ENCODE peak calls at places on chromosomes 16 and 17, in eight cellular contexts. L, W, Y, Z, O, N, B and V are unnamed samples.

GRCh38 chr17:46192484-46193245 is 564 bp downstream of the KANSL1 start:
- DNase-seq in Y (peak; percentile 81), O (peak; percentile 76), B (peak; percentile 85), N (peak; percentile 67), W (peak; percentile 72), L (peak; percentile 68), Z (no peak), V (no peak)

GRCh38 chr17:27543464-27543856 is 87.2 kb downstream of the KSR1 start:
- DNase-seq in Y (no peak), O (no peak), B (no peak), N (no peak), L (no peak), Z (no peak), W (no peak), V (no peak)

GRCh38 chr17:1241904-1242303 is 28.3 kb upstream of the BHLHA9 start:
- DNase-seq in N (peak; percentile 40), O (peak; percentile 51), B (no peak), L (peak; percentile 84), W (peak; percentile 69), Z (no peak), Y (no peak), V (no peak)

GRCh38 chr16:76235025-76235424 is 42.2 kb upstream of the CNTNAP4 start:
- DNase-seq in N (no peak), B (no peak), W (no peak), L (no peak), O (no peak), Y (no peak), Z (no peak), V (no peak)

GRCh38 chr16:342455-343213 is 9.9 kb downstream of the AXIN1 start:
- DNase-seq in O (no peak), B (no peak), Y (no peak), Z (no peak), N (no peak), L (no peak), W (no peak), V (no peak)

GRCh38 chr17:31202968-31203367 is 94.1 kb downstream of the OMG start:
- DNase-seq in B (no peak), Y (no peak), Z (no peak), L (peak; percentile 7), W (no peak), N (no peak), O (no peak), V (no peak)

GRCh38 chr17:39709998-39710964 is 10.4 kb downstream of the ERBB2 start:
- DNase-seq in N (no peak), Z (no peak), O (no peak), B (no peak), Y (no peak), L (no peak), W (no peak), V (no peak)

GRCh38 chr17:16374129-16374528 is 6.8 kb upstream of the UBB start:
- DNase-seq in O (no peak), W (no peak), L (peak; percentile 94), Y (no peak), N (peak; percentile 89), B (no peak), Z (no peak), V (peak; percentile 58)

GRCh38 chr17:57455063-57455914 is 199.0 kb downstream of the MSI2 start:
- DNase-seq in L (no peak), Z (no peak), O (no peak), B (no peak), N (no peak), Y (no peak), W (no peak), V (no peak)

GRCh38 chr16:852451-853185 is 52.1 kb upstream of the GNG13 start:
- DNase-seq in N (no peak), Y (no peak), W (no peak), L (no peak), Z (no peak), B (peak; percentile 80), O (no peak), V (no peak)

GRCh38 chr17:68576811-68577551 is 24.2 kb downstream of the FAM20A start:
- DNase-seq in B (no peak), Y (no peak), W (peak; percentile 49), Z (no peak), O (peak; percentile 39), L (peak; percentile 92), N (peak; percentile 76), V (no peak)

GRCh38 chr17:58337126-58337599 is 8.6 kb upstream of the TSPOAP1 start:
- DNase-seq in O (no peak), B (no peak), L (no peak), Y (peak; percentile 15), N (no peak), W (no peak), Z (no peak), V (no peak)

GRCh38 chr16:12646490-12647274 is 157.0 kb downstream of the CPPED1 start:
- DNase-seq in Z (no peak), Y (no peak), L (no peak), B (no peak), W (no peak), N (no peak), O (no peak), V (no peak)

GRCh38 chr16:50861451-50861850 is 119.6 kb downstream of the CYLD start:
- DNase-seq in Z (no peak), W (no peak), Y (no peak), O (no peak), L (no peak), B (no peak), N (no peak), V (no peak)

GRCh38 chr17:4545217-4545951 is 9.8 kb downstream of the MYBBP1A start:
- DNase-seq in B (no peak), O (peak; percentile 13), N (no peak), L (no peak), W (no peak), Y (no peak), Z (no peak), V (no peak)
- TF ChIP-seq CTCF in B (no peak), O (no peak), N (no peak), L (no peak), W (no peak), Y (no peak), Z (no peak), V (no peak)

GRCh38 chr17:2371183-2372130 is 29.4 kb downstream of the MNT start:
- DNase-seq in N (no peak), O (no peak), Y (no peak), L (no peak), Z (no peak), W (no peak), B (no peak), V (no peak)
- H3K4me3 ChIP-seq in N (no peak overlapping the region), O (no peak overlapping the region), Y (no peak overlapping the region), L (no peak overlapping the region), Z (no peak overlapping the region), W (no peak overlapping the region), B (no peak overlapping the region), V (no peak overlapping the region)

GRCh38 chr17:55053855-55054254 is 85.3 kb downstream of the STXBP4 start:
- DNase-seq in N (peak; percentile 33), W (no peak), Y (no peak), O (no peak), L (peak; percentile 22), B (no peak), Z (no peak), V (no peak)
- TF ChIP-seq CTCF in N (peak; percentile 49), W (peak; percentile 30), Y (peak; percentile 64), O (peak; percentile 32), L (peak; percentile 50), B (peak; percentile 33), Z (no peak), V (peak; percentile 48)

GRCh38 chr17:74925242-74925641 is 1.2 kb downstream of the OTOP2 start:
- DNase-seq in W (no peak), B (no peak), O (no peak), Z (no peak), N (no peak), Y (no peak), L (no peak), V (no peak)

GRCh38 chr17:74922694-74923537 is at the start of gene USH1G:
- DNase-seq in Y (no peak), N (no peak), B (no peak), W (no peak), L (no peak), O (peak; percentile 27), Z (no peak), V (no peak)

GRCh38 chr17:74924250-74924948 is at the start of gene OTOP2:
- DNase-seq in W (peak; percentile 43), Y (no peak), Z (no peak), O (no peak), B (no peak), L (no peak), N (no peak), V (no peak)

GRCh38 chr17:74922172-74922571 is 883 bp downstream of the USH1G start:
- DNase-seq in L (no peak), B (no peak), O (no peak), N (no peak), Y (no peak), Z (no peak), W (no peak), V (no peak)

DNA sequence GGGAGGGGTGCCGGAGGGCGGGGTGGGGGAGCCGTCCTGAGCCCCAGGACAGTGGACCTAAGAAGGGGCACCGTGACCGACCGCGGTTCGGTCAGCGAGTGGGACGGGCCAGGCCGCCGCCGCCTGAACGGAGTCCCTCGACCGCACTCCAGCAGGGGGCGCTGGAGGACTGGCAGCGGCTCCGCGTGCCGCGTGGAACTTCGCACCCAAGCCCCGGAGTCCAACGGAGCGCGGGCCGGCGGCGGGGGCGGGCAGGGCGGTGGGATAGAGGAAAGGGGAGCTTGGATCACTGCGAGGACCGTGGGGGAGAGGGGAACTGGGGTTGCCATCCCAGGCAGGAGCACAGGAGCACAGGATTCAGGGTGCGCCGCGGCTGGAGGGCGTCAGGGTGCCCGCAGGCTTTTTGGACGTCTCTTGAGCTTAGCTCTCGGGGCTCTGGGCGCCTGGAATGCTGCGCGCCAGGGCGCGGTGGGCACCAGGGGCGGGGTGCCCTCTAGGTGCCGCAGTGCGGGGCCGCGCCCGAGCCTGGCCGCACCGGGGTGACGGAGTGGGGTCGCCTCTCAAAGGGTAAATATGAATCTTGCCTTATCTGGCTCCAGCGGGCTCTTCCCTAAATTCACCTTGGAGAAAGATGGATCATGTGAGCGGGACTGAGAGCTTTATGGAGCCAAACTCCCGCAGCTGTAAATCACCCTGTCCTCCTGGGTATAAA is 379 bp upstream of the OTOP2 start:
- DNase-seq in Y (peak; percentile 78), Z (no peak), N (peak; percentile 49), L (peak; percentile 35), B (no peak), W (peak; percentile 65), O (peak; percentile 79), V (no peak)
- H3K4me3 ChIP-seq in Y (peak overlapping the region; percentile 65), Z (peak overlapping the region; percentile 41), N (peak overlapping the region; percentile 17), L (no peak overlapping the region), B (peak overlapping the region; percentile 37), W (no peak overlapping the region), O (peak overlapping the region; percentile 54), V (peak overlapping the region; percentile 38)

GRCh38 chr17:81403040-81403467 is 7.8 kb downstream of the BAHCC1 start:
- DNase-seq in W (no peak), B (no peak), N (no peak), O (no peak), Y (no peak), L (peak; percentile 59), Z (no peak), V (no peak)
- TF ChIP-seq CTCF in W (no peak), B (no peak), N (peak; percentile 12), O (no peak), Y (no peak), L (peak; percentile 38), Z (no peak), V (no peak)

GRCh38 chr17:56159764-56160394 is 6.6 kb downstream of the ANKFN1 start:
- DNase-seq in B (no peak), Y (no peak), L (no peak), N (no peak), O (no peak), Z (no peak), W (no peak), V (no peak)
- H3K4me3 ChIP-seq in B (no peak overlapping the region), Y (no peak overlapping the region), L (no peak overlapping the region), N (no peak overlapping the region), O (no peak overlapping the region), Z (no peak overlapping the region), W (no peak overlapping the region), V (no peak overlapping the region)